ENCODE peak calls at places on chromosomes 5 and 9, in ten cellular contexts. One of them, this sample, is unnamed.

GRCh38 chr9:130316406-130316805 is 50.8 kb downstream of the HMCN2 start:
- DNase-seq in globus pallidus: no peak
- DNase-seq in pancreas: no peak
- DNase-seq in aorta: no peak
- DNase-seq in retina: no peak
- DNase-seq in NCI-H69: no peak
- DNase-seq in NCI-H345: no peak
- DNase-seq in HTR-8/SVneo: no peak
- DNase-seq in hepatic stellate cell: no peak
- DNase-seq in GM10248: no peak
- DNase-seq in this sample: no peak

GRCh38 chr5:68033961-68034581 is 181.5 kb upstream of the PIK3R1 start:
- DNase-seq in globus pallidus: no peak
- DNase-seq in pancreas: peak; percentile 41
- DNase-seq in aorta: peak; percentile 77
- DNase-seq in retina: no peak
- DNase-seq in NCI-H69: peak; percentile 57
- DNase-seq in NCI-H345: no peak
- DNase-seq in HTR-8/SVneo: no peak
- DNase-seq in hepatic stellate cell: peak; percentile 13
- DNase-seq in GM10248: no peak
- DNase-seq in this sample: peak; percentile 40

GRCh38 chr9:84970432-84970831 is 300.9 kb downstream of the NTRK2 start:
- DNase-seq in globus pallidus: no peak
- DNase-seq in pancreas: no peak
- DNase-seq in aorta: no peak
- DNase-seq in retina: no peak
- DNase-seq in NCI-H69: no peak
- DNase-seq in NCI-H345: no peak
- DNase-seq in HTR-8/SVneo: no peak
- DNase-seq in hepatic stellate cell: no peak
- DNase-seq in GM10248: no peak
- DNase-seq in this sample: peak; percentile 19

GRCh38 chr5:102715405-102715804 is 39.7 kb upstream of the PAM start:
- DNase-seq in globus pallidus: no peak
- DNase-seq in pancreas: no peak
- DNase-seq in aorta: no peak
- DNase-seq in retina: no peak
- DNase-seq in NCI-H69: no peak
- DNase-seq in NCI-H345: no peak
- DNase-seq in HTR-8/SVneo: peak; percentile 35
- DNase-seq in hepatic stellate cell: peak; percentile 21
- DNase-seq in GM10248: no peak
- DNase-seq in this sample: no peak

GRCh38 chr5:134005415-134006118 is 792 bp upstream of the VDAC1 start:
- DNase-seq in globus pallidus: peak; percentile 24
- DNase-seq in pancreas: peak; percentile 38
- DNase-seq in aorta: peak; percentile 64
- DNase-seq in retina: peak; percentile 90
- DNase-seq in NCI-H69: no peak
- DNase-seq in NCI-H345: no peak
- DNase-seq in HTR-8/SVneo: no peak
- DNase-seq in hepatic stellate cell: peak; percentile 41
- DNase-seq in GM10248: peak; percentile 63
- DNase-seq in this sample: peak; percentile 25

GRCh38 chr5:139799359-139799758 is 3.8 kb downstream of the PSD2 start:
- DNase-seq in globus pallidus: no peak
- DNase-seq in pancreas: no peak
- DNase-seq in aorta: no peak
- DNase-seq in retina: no peak
- DNase-seq in NCI-H69: no peak
- DNase-seq in NCI-H345: no peak
- DNase-seq in HTR-8/SVneo: no peak
- DNase-seq in hepatic stellate cell: no peak
- DNase-seq in GM10248: no peak
- DNase-seq in this sample: no peak

GRCh38 chr5:32193591-32193990 is 19.5 kb upstream of the GOLPH3 start:
- DNase-seq in globus pallidus: peak; percentile 14
- DNase-seq in pancreas: peak; percentile 93
- DNase-seq in aorta: peak; percentile 94
- DNase-seq in retina: no peak
- DNase-seq in NCI-H69: peak; percentile 99
- DNase-seq in NCI-H345: peak; percentile 98
- DNase-seq in HTR-8/SVneo: peak; percentile 77
- DNase-seq in hepatic stellate cell: peak; percentile 46
- DNase-seq in GM10248: no peak
- DNase-seq in this sample: peak; percentile 94

GRCh38 chr5:138932171-138932810 is 57.2 kb upstream of the LRRTM2 start:
- DNase-seq in globus pallidus: no peak
- DNase-seq in pancreas: no peak
- DNase-seq in aorta: no peak
- DNase-seq in retina: no peak
- DNase-seq in NCI-H69: peak; percentile 22
- DNase-seq in NCI-H345: no peak
- DNase-seq in HTR-8/SVneo: no peak
- DNase-seq in hepatic stellate cell: no peak
- DNase-seq in GM10248: no peak
- DNase-seq in this sample: no peak

GRCh38 chr5:115452791-115453190 is 91.8 kb downstream of the FEM1C start:
- DNase-seq in globus pallidus: no peak
- DNase-seq in pancreas: no peak
- DNase-seq in aorta: no peak
- DNase-seq in retina: no peak
- DNase-seq in NCI-H69: no peak
- DNase-seq in NCI-H345: no peak
- DNase-seq in HTR-8/SVneo: no peak
- DNase-seq in hepatic stellate cell: no peak
- DNase-seq in GM10248: no peak
- DNase-seq in this sample: no peak

GRCh38 chr9:77019810-77020437 is 469 bp downstream of the FOXB2 start:
- DNase-seq in globus pallidus: no peak
- DNase-seq in pancreas: no peak
- DNase-seq in aorta: no peak
- DNase-seq in retina: no peak
- DNase-seq in NCI-H69: no peak
- DNase-seq in NCI-H345: peak; percentile 17
- DNase-seq in HTR-8/SVneo: no peak
- DNase-seq in hepatic stellate cell: no peak
- DNase-seq in GM10248: no peak
- DNase-seq in this sample: no peak

GRCh38 chr5:133870661-133871060 is 97.8 kb downstream of the C5orf15 start:
- DNase-seq in globus pallidus: no peak
- DNase-seq in pancreas: no peak
- DNase-seq in aorta: no peak
- DNase-seq in retina: no peak
- DNase-seq in NCI-H69: peak; percentile 47
- DNase-seq in NCI-H345: no peak
- DNase-seq in HTR-8/SVneo: no peak
- DNase-seq in hepatic stellate cell: no peak
- DNase-seq in GM10248: no peak
- DNase-seq in this sample: no peak

GRCh38 chr5:52878671-52879070 is 91.0 kb downstream of the ITGA1 start:
- DNase-seq in globus pallidus: no peak
- DNase-seq in pancreas: no peak
- DNase-seq in aorta: no peak
- DNase-seq in retina: no peak
- DNase-seq in NCI-H69: peak; percentile 50
- DNase-seq in NCI-H345: no peak
- DNase-seq in HTR-8/SVneo: no peak
- DNase-seq in hepatic stellate cell: no peak
- DNase-seq in GM10248: no peak
- DNase-seq in this sample: no peak

GRCh38 chr5:165209101-165209727 is 1703.8 kb downstream of the MAT2B start:
- DNase-seq in globus pallidus: peak; percentile 35
- DNase-seq in pancreas: no peak
- DNase-seq in aorta: no peak
- DNase-seq in retina: peak; percentile 62
- DNase-seq in NCI-H69: peak; percentile 40
- DNase-seq in NCI-H345: no peak
- DNase-seq in HTR-8/SVneo: peak; percentile 18
- DNase-seq in hepatic stellate cell: peak; percentile 2
- DNase-seq in GM10248: no peak
- DNase-seq in this sample: peak; percentile 36

GRCh38 chr9:84379740-84380139 is 39.2 kb upstream of the SLC28A3 start:
- DNase-seq in globus pallidus: no peak
- DNase-seq in pancreas: no peak
- DNase-seq in aorta: no peak
- DNase-seq in retina: no peak
- DNase-seq in NCI-H69: no peak
- DNase-seq in NCI-H345: no peak
- DNase-seq in HTR-8/SVneo: no peak
- DNase-seq in hepatic stellate cell: no peak
- DNase-seq in GM10248: no peak
- DNase-seq in this sample: no peak

GRCh38 chr9:95910023-95910706 is 34.7 kb downstream of the ERCC6L2 start:
- DNase-seq in globus pallidus: no peak
- DNase-seq in pancreas: no peak
- DNase-seq in aorta: no peak
- DNase-seq in retina: no peak
- DNase-seq in NCI-H69: no peak
- DNase-seq in NCI-H345: no peak
- DNase-seq in HTR-8/SVneo: no peak
- DNase-seq in hepatic stellate cell: no peak
- DNase-seq in GM10248: no peak
- DNase-seq in this sample: no peak

GRCh38 chr9:93976973-93977372 is 21.8 kb upstream of the BARX1 start:
- DNase-seq in globus pallidus: no peak
- DNase-seq in pancreas: no peak
- DNase-seq in aorta: no peak
- DNase-seq in retina: no peak
- DNase-seq in NCI-H69: no peak
- DNase-seq in NCI-H345: no peak
- DNase-seq in HTR-8/SVneo: no peak
- DNase-seq in hepatic stellate cell: no peak
- DNase-seq in GM10248: no peak
- DNase-seq in this sample: no peak

GRCh38 chr9:133592731-133593409 is 16.3 kb downstream of the FAM163B start:
- DNase-seq in globus pallidus: no peak
- DNase-seq in pancreas: no peak
- DNase-seq in aorta: no peak
- DNase-seq in retina: no peak
- DNase-seq in NCI-H69: peak; percentile 36
- DNase-seq in NCI-H345: no peak
- DNase-seq in HTR-8/SVneo: no peak
- DNase-seq in hepatic stellate cell: no peak
- DNase-seq in GM10248: no peak
- DNase-seq in this sample: no peak

GRCh38 chr5:38431242-38431853 is 125.1 kb downstream of the LIFR start:
- DNase-seq in globus pallidus: no peak
- DNase-seq in pancreas: no peak
- DNase-seq in aorta: no peak
- DNase-seq in retina: no peak
- DNase-seq in NCI-H69: peak; percentile 4
- DNase-seq in NCI-H345: no peak
- DNase-seq in HTR-8/SVneo: no peak
- DNase-seq in hepatic stellate cell: no peak
- DNase-seq in GM10248: no peak
- DNase-seq in this sample: no peak

GRCh38 chr9:98222885-98223640 is 30.6 kb upstream of the CORO2A start:
- DNase-seq in globus pallidus: no peak
- DNase-seq in pancreas: no peak
- DNase-seq in aorta: peak; percentile 40
- DNase-seq in retina: no peak
- DNase-seq in NCI-H69: peak; percentile 41
- DNase-seq in NCI-H345: no peak
- DNase-seq in HTR-8/SVneo: peak; percentile 92
- DNase-seq in hepatic stellate cell: peak; percentile 97
- DNase-seq in GM10248: no peak
- DNase-seq in this sample: peak; percentile 83

GRCh38 chr9:96160866-96161265 is 141.1 kb downstream of the HSD17B3 start:
- DNase-seq in globus pallidus: no peak
- DNase-seq in pancreas: no peak
- DNase-seq in aorta: no peak
- DNase-seq in retina: no peak
- DNase-seq in NCI-H69: no peak
- DNase-seq in NCI-H345: no peak
- DNase-seq in HTR-8/SVneo: no peak
- DNase-seq in hepatic stellate cell: no peak
- DNase-seq in GM10248: no peak
- DNase-seq in this sample: no peak

GRCh38 chr5:71693828-71694427 is 25.1 kb upstream of the CARTPT start:
- DNase-seq in globus pallidus: no peak
- DNase-seq in pancreas: no peak
- DNase-seq in aorta: no peak
- DNase-seq in retina: peak; percentile 54
- DNase-seq in NCI-H69: peak; percentile 74
- DNase-seq in NCI-H345: no peak
- DNase-seq in HTR-8/SVneo: no peak
- DNase-seq in hepatic stellate cell: no peak
- DNase-seq in GM10248: no peak
- DNase-seq in this sample: peak; percentile 12

GRCh38 chr9:71250626-71251025 is 129.2 kb upstream of the TRPM3 start:
- DNase-seq in globus pallidus: no peak
- DNase-seq in pancreas: no peak
- DNase-seq in aorta: no peak
- DNase-seq in retina: no peak
- DNase-seq in NCI-H69: no peak
- DNase-seq in NCI-H345: no peak
- DNase-seq in HTR-8/SVneo: no peak
- DNase-seq in hepatic stellate cell: no peak
- DNase-seq in GM10248: no peak
- DNase-seq in this sample: no peak

GRCh38 chr5:139631520-139632165 is 16.5 kb upstream of the CXXC5 start:
- DNase-seq in globus pallidus: no peak
- DNase-seq in pancreas: no peak
- DNase-seq in aorta: no peak
- DNase-seq in retina: no peak
- DNase-seq in NCI-H69: no peak
- DNase-seq in NCI-H345: no peak
- DNase-seq in HTR-8/SVneo: no peak
- DNase-seq in hepatic stellate cell: no peak
- DNase-seq in GM10248: no peak
- DNase-seq in this sample: no peak

GRCh38 chr5:165457854-165458481 is 1952.5 kb downstream of the MAT2B start:
- DNase-seq in globus pallidus: peak; percentile 32
- DNase-seq in pancreas: peak; percentile 20
- DNase-seq in aorta: no peak
- DNase-seq in retina: peak; percentile 28
- DNase-seq in NCI-H69: peak; percentile 46
- DNase-seq in NCI-H345: no peak
- DNase-seq in HTR-8/SVneo: peak; percentile 26
- DNase-seq in hepatic stellate cell: no peak
- DNase-seq in GM10248: no peak
- DNase-seq in this sample: peak; percentile 9